ENCODE peak calls at places on chromosomes 13 and 19, in eight cellular contexts. J is activated naive CD4-positive, alpha-beta T cell treated with anti-CD3 and anti-CD28 coated beads, Interleukin-2, amount 10 ng/mL, durations not matched to agents 7 days and 5 days; V is HEK293T; P is head of caudate nucleus; T is endothelial cell of umbilical vein; I is stimulated activated CD4-positive, alpha-beta T cell treated with anti-CD3 and anti-CD28 coated beads, TNF-alpha, amount 100 ng/mL, for 4 hours; C is brain microvascular endothelial cell; K is left cardiac atrium. Y is an unnamed sample.

GRCh38 chr13:54484166-54484565 is 1455.6 kb downstream of the OLFM4 start:
- DNase-seq in T (no peak), J (no peak), C (no peak), K (no peak), P (no peak), V (no peak), I (no peak), Y (no peak)

GRCh38 chr19:16782719-16783118 is 46.5 kb upstream of the SIN3B start:
- DNase-seq in C (no peak), T (no peak), V (no peak), P (no peak), J (no peak), I (no peak), K (no peak), Y (no peak)

GRCh38 chr19:42474743-42475142 is 32.0 kb upstream of the CXCL17 start:
- DNase-seq in P (no peak), K (no peak), I (no peak), V (no peak), J (no peak), C (no peak), T (no peak), Y (no peak)

GRCh38 chr13:59038824-59039223 is 1124.9 kb downstream of the DIAPH3 start:
- DNase-seq in T (no peak), I (no peak), J (no peak), V (no peak), P (no peak), C (peak), K (no peak), Y (no peak)

GRCh38 chr19:13597625-13598024 is 91.3 kb upstream of the CACNA1A start:
- DNase-seq in C (peak), P (peak), J (peak), V (peak), T (peak), I (peak), K (no peak), Y (peak)

GRCh38 chr13:29993196-29993595 is 142.8 kb upstream of the UBL3 start:
- DNase-seq in P (no peak), J (no peak), K (no peak), T (no peak), I (no peak), C (no peak), V (no peak), Y (peak)

GRCh38 chr19:49200238-49200862 is 42.8 kb downstream of the TRPM4 start:
- DNase-seq in I (no peak), P (no peak), K (no peak), T (no peak), J (peak), V (peak), C (no peak), Y (peak)

GRCh38 chr19:8302357-8302691 is 5.8 kb downstream of the CD320 start:
- DNase-seq in C (no peak), V (no peak), I (no peak), T (no peak), P (peak), K (peak), J (peak), Y (no peak)

GRCh38 chr13:101916108-101916757 is 463.8 kb downstream of the ITGBL1 start:
- DNase-seq in P (peak), J (no peak), C (peak), V (peak), I (no peak), T (no peak), K (peak), Y (no peak)

GRCh38 chr13:75220238-75220542 is 261.8 kb downstream of the TBC1D4 start:
- DNase-seq in J (no peak), K (no peak), P (no peak), T (no peak), C (no peak), V (peak), I (no peak), Y (no peak)

GRCh38 chr19:38204728-38205127 is 19.3 kb downstream of the DPF1 start:
- DNase-seq in V (no peak), K (no peak), J (no peak), I (no peak), P (no peak), C (no peak), T (no peak), Y (no peak)

GRCh38 chr19:57537953-57538547 is 10.9 kb downstream of the ZNF549 start:
- DNase-seq in V (no peak), T (no peak), I (no peak), K (no peak), C (no peak), J (no peak), P (no peak), Y (no peak)

GRCh38 chr19:32877323-32877912 is 7.9 kb upstream of the SLC7A9 start:
- DNase-seq in I (no peak), T (no peak), P (no peak), C (no peak), K (no peak), J (no peak), V (no peak), Y (no peak)

GRCh38 chr19:2494447-2495129 is 18.7 kb downstream of the GADD45B start:
- DNase-seq in J (peak), T (peak), C (peak), P (peak), I (peak), V (no peak), K (peak), Y (peak)

GRCh38 chr19:50500753-50501151 is 10.2 kb downstream of the JOSD2 start:
- DNase-seq in K (peak), I (no peak), C (no peak), V (no peak), P (no peak), J (no peak), T (no peak), Y (no peak)

GRCh38 chr13:31131470-31131961 is 30.2 kb downstream of the HSPH1 start:
- DNase-seq in T (no peak), P (no peak), J (no peak), C (no peak), I (no peak), V (no peak), K (no peak), Y (no peak)

GRCh38 chr13:60642552-60642951 is 245.5 kb downstream of the TDRD3 start:
- DNase-seq in P (no peak), J (no peak), K (no peak), I (no peak), T (no peak), C (no peak), V (no peak), Y (no peak)

GRCh38 chr19:1158885-1159448 is 15.1 kb downstream of the SBNO2 start:
- DNase-seq in K (no peak), C (no peak), T (no peak), P (no peak), I (no peak), J (no peak), V (no peak), Y (no peak)

GRCh38 chr13:94280357-94280756 is 199.1 kb downstream of the DCT start:
- DNase-seq in K (no peak), J (no peak), P (no peak), I (no peak), T (no peak), C (peak), V (no peak), Y (no peak)

GRCh38 chr19:18349524-18350128 is 9.2 kb downstream of the PGPEP1 start:
- DNase-seq in P (peak), T (peak), K (peak), J (peak), V (peak), I (no peak), C (peak), Y (peak)

GRCh38 chr13:40149611-40150283 is 494.3 kb downstream of the COG6 start:
- DNase-seq in J (no peak), V (no peak), T (peak), P (peak), I (no peak), C (peak), K (peak), Y (no peak)

GRCh38 chr13:28684257-28684656 is 25.3 kb downstream of the POMP start:
- DNase-seq in I (no peak), K (no peak), J (no peak), C (no peak), V (no peak), P (no peak), T (no peak), Y (no peak)

GRCh38 chr19:10981496-10981895 is 20.7 kb downstream of the SMARCA4 start:
- DNase-seq in K (no peak), I (no peak), C (no peak), V (peak), T (no peak), P (no peak), J (no peak), Y (no peak)

GRCh38 chr13:91056746-91057145 is 290.7 kb upstream of the MIR17HG start:
- DNase-seq in C (no peak), V (no peak), J (no peak), P (no peak), T (no peak), I (no peak), K (no peak), Y (no peak)

GRCh38 chr19:51098366-51099069 is 9.7 kb downstream of the CTU1 start:
- DNase-seq in T (peak), V (no peak), I (no peak), P (no peak), C (no peak), K (peak), J (peak), Y (peak)

GRCh38 chr19:28537079-28537478 is 675.9 kb downstream of the UQCRFS1 start:
- DNase-seq in T (no peak), P (no peak), C (no peak), K (no peak), I (no peak), V (no peak), J (no peak), Y (no peak)

GRCh38 chr19:49071860-49072547 is 495 bp downstream of the KCNA7 start:
- DNase-seq in I (peak), J (peak), V (peak), C (no peak), T (no peak), P (no peak), K (peak), Y (no peak)

GRCh38 chr13:28636677-28637317 is 22.1 kb upstream of the POMP start:
- DNase-seq in V (peak), K (peak), I (no peak), C (peak), J (peak), T (peak), P (peak), Y (peak)

GRCh38 chr13:21567714-21568113 is 36.3 kb downstream of the MICU2 start:
- DNase-seq in P (no peak), K (no peak), J (no peak), V (no peak), I (no peak), C (no peak), T (no peak), Y (no peak)

GRCh38 chr13:59354665-59355064 is 809.1 kb downstream of the DIAPH3 start:
- DNase-seq in K (no peak), J (no peak), I (no peak), P (no peak), V (no peak), C (no peak), T (no peak), Y (no peak)

GRCh38 chr13:111602874-111603273 is 282.4 kb downstream of the TEX29 start:
- DNase-seq in K (no peak), T (no peak), J (no peak), I (no peak), C (no peak), V (no peak), P (no peak), Y (no peak)

GRCh38 chr19:6065685-6066365 is 44.5 kb downstream of the RFX2 start:
- DNase-seq in I (peak), V (no peak), J (no peak), T (peak), C (no peak), K (peak), P (no peak), Y (no peak)

GRCh38 chr13:108003626-108004025 is 211.7 kb downstream of the LIG4 start:
- DNase-seq in C (no peak), I (no peak), J (no peak), P (no peak), V (no peak), K (no peak), T (no peak), Y (no peak)

GRCh38 chr13:98460519-98460918 is 116.4 kb downstream of the STK24 start:
- DNase-seq in T (no peak), I (no peak), V (no peak), J (no peak), P (peak), K (peak), C (no peak), Y (no peak)

GRCh38 chr13:37539176-37539575 is 59.4 kb downstream of the POSTN start:
- DNase-seq in C (no peak), K (no peak), I (no peak), J (no peak), P (no peak), T (no peak), V (no peak), Y (no peak)

GRCh38 chr13:70104481-70104880 is 3.1 kb upstream of the ATXN8OS start:
- DNase-seq in P (no peak), C (no peak), J (no peak), T (no peak), V (no peak), K (no peak), I (no peak), Y (no peak)

GRCh38 chr13:44498969-44499368 is 77.2 kb downstream of the TSC22D1 start:
- DNase-seq in C (no peak), T (no peak), K (no peak), I (no peak), V (no peak), J (no peak), P (no peak), Y (no peak)

GRCh38 chr19:45515081-45515624 is 7.9 kb downstream of the VASP start:
- DNase-seq in K (peak), V (no peak), T (no peak), J (peak), C (no peak), I (no peak), P (peak), Y (no peak)